ENCODE peak calls at places on chromosomes 13 and 19, in six cellular contexts. L is tibial nerve, F is suprapubic skin, G is A673, O is right cardiac atrium, C is cardiac muscle cell. T is an unnamed sample.
A peak's percentile ranks its signal among the peaks of the same experiment; 100 is the strongest.

GRCh38 chr13:27374650-27375049 is 49.8 kb upstream of the GTF3A start:
- DNase-seq in L (peak; percentile 65), F (no peak), G (peak; percentile 82), O (peak; percentile 75), C (peak; percentile 81), T (peak; percentile 76)

GRCh38 chr13:50543767-50544166 is 299.7 kb downstream of the DLEU7 start:
- DNase-seq in L (no peak), F (no peak), G (peak; percentile 6), O (peak; percentile 76), C (no peak), T (no peak)

GRCh38 chr13:65926750-65927171 is 1303.4 kb downstream of the PCDH9 start:
- DNase-seq in L (no peak), F (no peak), G (no peak), O (peak; percentile 64), C (peak; percentile 54), T (peak; percentile 24)

GRCh38 chr13:87656311-87656710 is 14.9 kb upstream of the SLITRK5 start:
- DNase-seq in L (no peak), F (no peak), G (peak; percentile 67), O (no peak), C (no peak), T (no peak)

GRCh38 chr19:58510084-58510862 is 1.5 kb downstream of the SLC27A5 start:
- DNase-seq in L (no peak), F (no peak), G (no peak), O (no peak), C (no peak), T (no peak)

GRCh38 chr13:110520431-110521295 is 40.9 kb downstream of the RAB20 start:
- DNase-seq in L (peak; percentile 91), F (peak; percentile 91), G (no peak), O (peak; percentile 86), C (no peak), T (no peak)

GRCh38 chr19:56167064-56167578 is 8.7 kb upstream of the GALP start:
- DNase-seq in L (no peak), F (no peak), G (peak; percentile 36), O (no peak), C (peak; percentile 74), T (no peak)

GRCh38 chr13:28022848-28023518 is 34.5 kb upstream of the URAD start:
- DNase-seq in L (no peak), F (no peak), G (no peak), O (peak; percentile 70), C (peak; percentile 23), T (no peak)

GRCh38 chr13:112619730-112620639 is 32.0 kb upstream of the TUBGCP3 start:
- DNase-seq in L (no peak), F (no peak), G (peak; percentile 76), O (no peak), C (peak; percentile 86), T (peak; percentile 78)

GRCh38 chr13:113927661-113928581 is 46.0 kb downstream of the C13orf46 start:
- DNase-seq in L (peak; percentile 77), F (peak; percentile 90), G (no peak), O (peak; percentile 63), C (no peak), T (no peak)

GRCh38 chr19:2532252-2533071 is 56.5 kb downstream of the GADD45B start:
- DNase-seq in L (no peak), F (no peak), G (no peak), O (no peak), C (no peak), T (no peak)

DNA sequence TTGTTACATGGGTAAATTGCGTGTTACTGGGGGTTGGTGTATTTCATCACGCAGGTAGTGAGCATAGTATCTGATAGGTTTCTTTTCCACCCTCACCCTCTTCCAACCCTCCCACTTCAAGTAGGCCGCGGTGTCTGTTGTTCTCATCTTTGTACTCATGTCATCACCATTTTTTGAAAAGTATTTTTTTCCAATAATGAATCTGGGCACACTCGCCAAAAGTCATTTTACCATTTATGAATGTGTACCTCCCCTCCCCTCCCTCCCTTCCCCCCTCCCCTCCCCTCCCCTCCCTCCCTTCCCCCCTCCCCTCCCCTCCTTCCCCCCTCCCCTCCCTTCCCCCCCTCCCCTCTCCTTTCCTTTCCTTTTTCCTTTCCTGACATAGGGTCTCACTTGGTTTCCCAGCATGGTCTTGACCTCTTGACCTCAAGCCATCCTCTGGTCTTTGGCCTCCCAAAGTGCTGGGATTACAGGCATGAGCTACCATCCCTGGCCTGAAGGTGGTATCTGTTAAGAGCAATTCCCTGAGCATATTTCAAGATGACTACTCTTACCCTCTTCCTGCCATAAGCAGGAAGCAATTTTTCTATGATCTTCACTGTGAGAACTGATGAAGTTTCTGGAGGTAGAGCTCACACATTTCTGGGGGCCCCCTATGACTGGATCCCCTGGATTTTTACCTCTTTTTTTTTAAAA is 15.7 kb downstream of the ZNF627 start:
- DNase-seq in L (no peak), F (no peak), G (no peak), O (no peak), C (no peak), T (no peak)
- H3K9me3 ChIP-seq in L (peaks cover 12% of the 10 kb centered on the region), F (peaks cover 12% of the 10 kb centered on the region), G (peaks cover 26% of the 10 kb centered on the region), O (peaks cover 5% of the 10 kb centered on the region), C (peaks cover 5% of the 10 kb centered on the region), T (peaks cover 3% of the 10 kb centered on the region)

GRCh38 chr13:53379485-53379884 is 350.9 kb downstream of the OLFM4 start:
- DNase-seq in L (no peak), F (no peak), G (no peak), O (no peak), C (no peak), T (no peak)

GRCh38 chr13:53382008-53382407 is 353.4 kb downstream of the OLFM4 start:
- DNase-seq in L (no peak), F (no peak), G (no peak), O (no peak), C (peak; percentile 23), T (no peak)
- H3K9me3 ChIP-seq in L (no peaks in the 10 kb centered on the region), F (no peaks in the 10 kb centered on the region), G (no peaks in the 10 kb centered on the region), O (peaks cover 2% of the 10 kb centered on the region), C (no peaks in the 10 kb centered on the region), T (no peaks in the 10 kb centered on the region)

GRCh38 chr19:9348671-9349070 is 14.1 kb upstream of the ZNF177 start:
- DNase-seq in L (no peak), F (no peak), G (no peak), O (peak; percentile 22), C (no peak), T (no peak)

GRCh38 chr19:9342610-9343304 is 18.8 kb downstream of the ZNF559 start:
- DNase-seq in L (no peak), F (no peak), G (no peak), O (no peak), C (no peak), T (no peak)

GRCh38 chr19:9348253-9348652 is 14.6 kb upstream of the ZNF177 start:
- DNase-seq in L (no peak), F (no peak), G (no peak), O (no peak), C (no peak), T (no peak)

DNA sequence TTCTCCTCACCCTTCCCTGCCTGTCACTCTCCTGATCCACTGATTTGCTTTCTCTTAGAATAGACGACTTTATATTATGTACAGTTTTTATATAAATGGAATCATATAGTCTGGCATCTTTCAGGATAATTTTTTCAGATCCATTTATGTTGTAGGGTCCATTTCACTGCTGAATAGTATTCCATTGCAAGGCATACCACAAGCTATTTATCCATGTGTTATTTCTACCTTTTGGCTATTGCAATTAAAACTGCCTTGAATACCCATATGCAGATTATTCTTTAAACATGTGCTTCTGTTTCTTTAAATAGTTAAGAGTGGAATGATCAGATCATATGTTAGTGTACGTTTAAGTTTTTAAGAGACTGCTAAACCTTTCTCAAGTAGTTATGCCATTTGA is 17.8 kb upstream of the ZNF177 start:
- DNase-seq in L (no peak), F (no peak), G (no peak), O (no peak), C (no peak), T (no peak)
- H3K9me3 ChIP-seq in L (peaks cover 100% of the 10 kb centered on the region), F (peaks cover 75% of the 10 kb centered on the region), G (peaks cover 74% of the 10 kb centered on the region), O (peaks cover 16% of the 10 kb centered on the region), C (peaks cover 13% of the 10 kb centered on the region), T (peaks cover 13% of the 10 kb centered on the region)

GRCh38 chr19:36627057-36627456 is 21.9 kb downstream of the ZNF382 start:
- DNase-seq in L (no peak), F (no peak), G (no peak), O (no peak), C (no peak), T (no peak)
- H3K9me3 ChIP-seq in L (peaks cover 88% of the 10 kb centered on the region), F (peaks cover 69% of the 10 kb centered on the region), G (peaks cover 74% of the 10 kb centered on the region), O (peaks cover 26% of the 10 kb centered on the region), C (peaks cover 17% of the 10 kb centered on the region), T (peaks cover 3% of the 10 kb centered on the region)

T was measured in BE2C.